ENCODE peak calls at places on chromosomes 2 and 18, in four cellular contexts. G is HepG2, N is H1, Z is GM12878. V is an unnamed sample.

GRCh38 chr2:112485849-112486248 is 3.9 kb downstream of the TTL start:
- DNase-seq in N (no peak), Z (no peak), G (no peak), V (no peak)

GRCh38 chr18:12060182-12060870 is 33.3 kb upstream of the ANKRD62 start:
- DNase-seq in N (no peak), Z (no peak), G (no peak), V (no peak)

GRCh38 chr18:11963991-11964484 is 17.3 kb upstream of the IMPA2 start:
- DNase-seq in N (no peak), Z (no peak), G (no peak), V (no peak)

GRCh38 chr2:21757805-21758204 is 634.0 kb downstream of the TDRD15 start:
- DNase-seq in N (no peak), Z (no peak), G (no peak), V (no peak)

GRCh38 chr2:177489719-177490301 is 97.2 kb downstream of the AGPS start:
- DNase-seq in Z (no peak), G (peak; percentile 41), N (no peak), V (peak; percentile 20)

GRCh38 chr18:62118324-62118723 is 68.5 kb downstream of the PIGN start:
- DNase-seq in N (no peak), Z (no peak), G (no peak), V (no peak)

GRCh38 chr2:200747668-200748618 is 63.8 kb upstream of the BZW1 start:
- DNase-seq in G (peak; percentile 99), Z (no peak), N (no peak), V (no peak)

GRCh38 chr2:69031466-69031865 is 18.5 kb downstream of the ANTXR1 start:
- DNase-seq in G (no peak), Z (no peak), N (no peak), V (no peak)

GRCh38 chr2:21939961-21940360 is 816.2 kb downstream of the TDRD15 start:
- DNase-seq in Z (no peak), N (no peak), G (no peak), V (no peak)

GRCh38 chr2:159557437-159558034 is 58.8 kb downstream of the BAZ2B start:
- DNase-seq in G (peak; percentile 42), N (no peak), Z (peak; percentile 3), V (no peak)

GRCh38 chr2:240322231-240322955 is 113.1 kb upstream of the GPC1 start:
- DNase-seq in Z (no peak), N (no peak), G (no peak), V (no peak)

GRCh38 chr18:58042826-58043362 is 1.1 kb upstream of the NEDD4L start:
- DNase-seq in N (no peak), Z (no peak), G (no peak), V (no peak)

GRCh38 chr2:65027611-65028244 is 28.5 kb upstream of the CEP68 start:
- DNase-seq in Z (no peak), G (no peak), N (no peak), V (no peak)

GRCh38 chr2:46689993-46690392 is 210.6 kb downstream of the TMEM247 start:
- DNase-seq in G (no peak), Z (no peak), N (no peak), V (no peak)

GRCh38 chr18:26386002-26386401 is 159.8 kb downstream of the TAF4B start:
- DNase-seq in G (peak; percentile 65), Z (no peak), N (no peak), V (no peak)

GRCh38 chr2:196594158-196594557 is 45.4 kb upstream of the CCDC150 start:
- DNase-seq in G (no peak), N (no peak), Z (no peak), V (no peak)

GRCh38 chr2:58878778-58879177 is 637.7 kb upstream of the FANCL start:
- DNase-seq in N (no peak), G (no peak), Z (no peak), V (no peak)

GRCh38 chr18:10559566-10560456 is 34.0 kb downstream of the NAPG start:
- DNase-seq in G (no peak), Z (peak; percentile 25), N (no peak), V (no peak)

GRCh38 chr2:119290859-119291587 is 67.4 kb downstream of the STEAP3 start:
- DNase-seq in N (peak; percentile 66), G (peak; percentile 75), Z (no peak), V (peak; percentile 80)

GRCh38 chr2:55842009-55842408 is 81.6 kb downstream of the EFEMP1 start:
- DNase-seq in N (no peak), Z (no peak), G (no peak), V (no peak)

GRCh38 chr2:73451263-73451972 is 65.8 kb downstream of the ALMS1 start:
- DNase-seq in Z (peak; percentile 51), G (no peak), N (no peak), V (no peak)

GRCh38 chr2:157052685-157053224 is 204.8 kb upstream of the GALNT5 start:
- DNase-seq in N (no peak), Z (no peak), G (peak; percentile 91), V (no peak)

GRCh38 chr2:219230201-219230540 is 565 bp downstream of the ANKZF1 start:
- DNase-seq in Z (no peak), N (no peak), G (peak; percentile 45), V (no peak)

GRCh38 chr2:205352593-205352992 is 329.7 kb upstream of the NRP2 start:
- DNase-seq in G (no peak), Z (no peak), N (no peak), V (no peak)

GRCh38 chr2:188527110-188527509 is 235.4 kb downstream of the GULP1 start:
- DNase-seq in G (no peak), N (no peak), Z (no peak), V (no peak)

GRCh38 chr2:88831792-88832248 is 140.3 kb downstream of the RPIA start:
- DNase-seq in N (peak; percentile 62), G (peak; percentile 47), Z (no peak), V (peak; percentile 70)

GRCh38 chr2:169561364-169561763 is 12.3 kb downstream of the FASTKD1 start:
- DNase-seq in N (no peak), G (no peak), Z (no peak), V (no peak)

GRCh38 chr2:158359846-158360245 is 96.7 kb downstream of the CCDC148 start:
- DNase-seq in G (peak; percentile 68), N (no peak), Z (no peak), V (peak; percentile 44)

DNA sequence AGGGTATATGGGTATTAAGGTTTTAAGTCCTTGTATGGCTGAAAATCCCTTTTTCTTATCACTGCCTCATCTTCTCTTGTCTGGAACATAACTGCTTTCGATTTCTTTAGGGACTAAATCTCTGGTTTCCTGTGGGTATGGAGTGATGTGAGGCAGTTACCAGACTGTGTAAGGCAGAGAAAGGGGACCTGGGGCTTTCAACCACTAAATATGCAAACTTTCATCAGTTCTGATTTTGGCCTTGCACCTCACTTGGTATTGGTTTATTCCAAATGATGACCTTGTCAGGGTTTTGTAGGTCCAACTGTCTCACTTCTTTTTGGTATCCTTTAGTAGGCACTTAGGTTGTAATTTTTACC is 9.3 kb downstream of the MAP4K4 start:
- DNase-seq in Z (peak; percentile 27), G (no peak), N (no peak), V (no peak)
- TF ChIP-seq SUZ12 in Z (no peak), G (no peak), N (no peak), V (no peak)

DNA sequence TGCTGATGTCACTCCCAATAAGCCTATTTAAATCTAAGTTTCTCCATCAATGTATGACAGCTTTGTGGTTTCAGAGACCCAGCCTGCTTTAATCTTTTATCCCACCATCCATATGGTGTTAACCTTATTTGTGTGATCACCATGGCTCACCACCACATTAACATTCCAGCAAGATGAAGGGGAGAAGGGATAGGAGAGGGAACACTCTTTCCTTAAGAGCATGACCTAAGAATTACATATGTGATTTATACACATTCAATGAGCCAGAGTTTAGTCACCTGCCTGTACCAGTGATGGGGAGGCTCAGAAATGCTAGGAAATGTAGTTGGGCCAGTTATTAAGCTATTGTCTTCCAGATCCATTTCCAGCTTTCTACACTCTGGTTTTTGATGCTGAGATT is 44.5 kb upstream of the CHN1 start:
- DNase-seq in Z (no peak), N (no peak), G (no peak), V (no peak)
- TF ChIP-seq YY1 in Z (no peak), N (no peak), G (no peak), V (no peak)

DNA sequence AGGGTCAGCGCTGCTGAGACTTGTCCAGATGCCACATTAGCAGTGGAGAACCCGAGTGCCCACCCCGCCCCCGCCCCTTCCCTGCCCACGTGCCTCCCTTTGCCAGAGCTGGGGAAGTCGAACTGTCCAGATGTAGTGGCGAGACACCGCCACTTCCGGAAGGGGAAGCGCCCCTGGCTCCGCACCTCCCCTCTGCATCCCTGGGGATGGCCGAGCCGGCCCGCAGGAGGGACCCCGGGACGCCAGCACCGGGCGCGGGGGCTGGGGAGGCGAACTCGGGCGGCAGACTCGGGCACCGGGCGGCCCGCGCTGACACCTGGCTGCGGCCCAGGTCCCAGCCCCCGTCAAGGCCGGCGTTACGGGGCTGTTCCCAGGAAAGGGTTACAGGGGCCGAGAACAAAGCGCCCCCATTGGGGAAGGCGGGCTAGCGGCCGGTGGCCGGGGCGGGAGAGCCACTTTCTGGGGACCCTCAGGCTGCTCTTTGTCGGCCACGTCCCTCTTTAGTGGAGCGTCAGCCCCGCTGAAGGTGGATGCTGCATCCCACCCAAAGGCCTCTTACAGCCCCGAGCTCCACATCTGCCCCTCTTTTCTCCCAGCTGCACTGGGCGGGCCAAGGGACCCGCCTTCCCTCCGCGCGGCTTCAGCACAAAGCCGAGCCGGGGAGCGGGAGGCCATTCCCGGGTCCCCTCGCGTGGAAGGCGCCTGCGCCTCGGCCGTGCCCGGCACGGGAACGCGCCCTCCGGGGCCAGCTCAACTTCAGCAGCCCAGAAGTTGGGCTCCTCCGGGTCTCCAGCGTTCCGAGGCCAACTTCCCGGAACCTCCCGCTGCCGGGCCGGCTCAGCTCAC is 1.4 kb downstream of the SDC1 start:
- DNase-seq in Z (no peak), N (no peak), G (peak; percentile 61), V (no peak)
- TF ChIP-seq SUZ12 in Z (no peak), N (no peak), G (no peak), V (no peak)

GRCh38 chr18:23982154-23983071 is 32.1 kb upstream of the TTC39C start:
- DNase-seq in N (no peak), G (no peak), Z (no peak), V (no peak)
- TF ChIP-seq YY1 in N (no peak), G (no peak), Z (no peak), V (no peak)

DNA sequence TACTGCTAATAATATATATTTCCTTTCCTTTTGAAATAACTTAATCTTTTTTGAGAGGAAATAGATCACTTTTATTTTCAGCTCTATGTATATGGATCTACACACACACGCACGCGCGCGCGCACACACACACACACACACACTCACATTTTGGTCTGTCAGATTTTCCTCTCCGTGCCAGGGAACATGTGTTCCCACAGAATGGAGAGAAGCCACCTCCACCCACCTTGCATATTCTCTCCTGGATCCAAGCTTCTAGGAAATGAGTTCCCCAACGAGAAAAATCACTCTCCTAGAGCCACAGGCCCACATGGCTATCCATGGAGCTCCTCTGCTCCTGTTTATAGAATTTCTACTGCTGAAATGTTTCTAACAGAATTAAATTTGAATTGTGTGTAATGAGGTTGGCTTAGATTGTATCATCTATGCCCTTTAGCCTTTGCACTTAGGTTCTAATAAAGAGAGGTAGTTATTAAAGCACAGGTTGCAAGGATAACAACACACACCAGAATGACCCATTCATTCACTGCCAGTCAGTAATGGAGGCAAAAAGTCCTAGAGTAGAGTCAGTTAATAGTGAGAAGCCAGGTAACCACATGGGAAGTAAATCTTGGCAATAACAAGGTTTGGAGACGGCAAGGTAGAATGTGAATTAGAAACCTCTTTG is 19.7 kb downstream of the IFIH1 start:
- DNase-seq in Z (no peak), G (no peak), N (no peak), V (no peak)
- TF ChIP-seq SUZ12 in Z (no peak), G (no peak), N (no peak), V (no peak)